ENCODE peak calls at places on chromosomes 4 and X, in four cellular contexts. One of them, this sample, is unnamed.

GRCh38 chr4:70300215-70300614 is 34.6 kb upstream of the CABS1 start:
- DNase-seq in H9: no peak
- DNase-seq in 8988T: no peak
- DNase-seq in lower leg skin: no peak
- DNase-seq in this sample: no peak

GRCh38 chrX:46637937-46638336 is 64.4 kb downstream of the CHST7 start:
- DNase-seq in H9: no peak
- DNase-seq in 8988T: no peak
- DNase-seq in lower leg skin: no peak
- DNase-seq in this sample: no peak

GRCh38 chrX:1582686-1583437 is 8.5 kb upstream of the AKAP17A start:
- DNase-seq in H9: no peak
- DNase-seq in 8988T: no peak
- DNase-seq in lower leg skin: no peak
- DNase-seq in this sample: no peak

GRCh38 chr4:73615613-73616012 is 4.6 kb downstream of the RASSF6 start:
- DNase-seq in H9: peak
- DNase-seq in 8988T: no peak
- DNase-seq in lower leg skin: no peak
- DNase-seq in this sample: no peak

GRCh38 chr4:147326581-147326980 is 154.3 kb upstream of the EDNRA start:
- DNase-seq in H9: no peak
- DNase-seq in 8988T: no peak
- DNase-seq in lower leg skin: no peak
- DNase-seq in this sample: no peak

GRCh38 chrX:39011454-39012204 is 210.4 kb downstream of the MID1IP1 start:
- DNase-seq in H9: no peak
- DNase-seq in 8988T: no peak
- DNase-seq in lower leg skin: peak
- DNase-seq in this sample: peak

GRCh38 chrX:27966492-27966891 is 14.8 kb downstream of the DCAF8L1 start:
- DNase-seq in H9: no peak
- DNase-seq in 8988T: no peak
- DNase-seq in lower leg skin: no peak
- DNase-seq in this sample: no peak

GRCh38 chrX:109537324-109537665 is 651 bp downstream of the NXT2 start:
- DNase-seq in H9: no peak
- DNase-seq in 8988T: no peak
- DNase-seq in lower leg skin: peak
- DNase-seq in this sample: peak

GRCh38 chr4:118280501-118281218 is 72.1 kb downstream of the PRSS12 start:
- DNase-seq in H9: peak
- DNase-seq in 8988T: no peak
- DNase-seq in lower leg skin: peak
- DNase-seq in this sample: no peak

GRCh38 chrX:9089652-9090051 is 55.7 kb upstream of the FAM9B start:
- DNase-seq in H9: no peak
- DNase-seq in 8988T: no peak
- DNase-seq in lower leg skin: no peak
- DNase-seq in this sample: no peak

GRCh38 chr4:32544846-32545245 is 1824.7 kb downstream of the PCDH7 start:
- DNase-seq in H9: no peak
- DNase-seq in 8988T: no peak
- DNase-seq in lower leg skin: no peak
- DNase-seq in this sample: no peak

GRCh38 chrX:42490111-42490510 is 287.9 kb downstream of the PPP1R2C start:
- DNase-seq in H9: no peak
- DNase-seq in 8988T: no peak
- DNase-seq in lower leg skin: no peak
- DNase-seq in this sample: no peak

GRCh38 chr4:141427726-141428296 is 207.1 kb downstream of the ZNF330 start:
- DNase-seq in H9: no peak
- DNase-seq in 8988T: no peak
- DNase-seq in lower leg skin: no peak
- DNase-seq in this sample: no peak

GRCh38 chr4:48184891-48185290 is 50.8 kb upstream of the TXK start:
- DNase-seq in H9: no peak
- DNase-seq in 8988T: no peak
- DNase-seq in lower leg skin: no peak
- DNase-seq in this sample: no peak

GRCh38 chr4:150569384-150569987 is 12.5 kb upstream of the MAB21L2 start:
- DNase-seq in H9: no peak
- DNase-seq in 8988T: no peak
- DNase-seq in lower leg skin: no peak
- DNase-seq in this sample: no peak

GRCh38 chr4:150006197-150006596 is 72.0 kb upstream of the DCLK2 start:
- DNase-seq in H9: no peak
- DNase-seq in 8988T: no peak
- DNase-seq in lower leg skin: no peak
- DNase-seq in this sample: no peak

GRCh38 chrX:9644335-9644734 is 121.3 kb downstream of the GPR143 start:
- DNase-seq in H9: no peak
- DNase-seq in 8988T: no peak
- DNase-seq in lower leg skin: no peak
- DNase-seq in this sample: no peak

GRCh38 chr4:168787801-168788200 is 222.3 kb downstream of the CBR4 start:
- DNase-seq in H9: no peak
- DNase-seq in 8988T: no peak
- DNase-seq in lower leg skin: no peak
- DNase-seq in this sample: no peak

GRCh38 chr4:51906167-51906647 is 63.3 kb downstream of the DCUN1D4 start:
- DNase-seq in H9: no peak
- DNase-seq in 8988T: no peak
- DNase-seq in lower leg skin: no peak
- DNase-seq in this sample: no peak

GRCh38 chr4:175651701-175652100 is 160.4 kb downstream of the GPM6A start:
- DNase-seq in H9: no peak
- DNase-seq in 8988T: no peak
- DNase-seq in lower leg skin: no peak
- DNase-seq in this sample: no peak

GRCh38 chrX:63128509-63128908 is 222.6 kb downstream of the SPIN4 start:
- DNase-seq in H9: no peak
- DNase-seq in 8988T: no peak
- DNase-seq in lower leg skin: no peak
- DNase-seq in this sample: no peak

GRCh38 chr4:6352031-6352763 is 82.5 kb downstream of the WFS1 start:
- DNase-seq in H9: no peak
- DNase-seq in 8988T: no peak
- DNase-seq in lower leg skin: no peak
- DNase-seq in this sample: no peak

GRCh38 chr4:168432419-168433146 is 47.7 kb downstream of the DDX60L start:
- DNase-seq in H9: no peak
- DNase-seq in 8988T: no peak
- DNase-seq in lower leg skin: no peak
- DNase-seq in this sample: no peak

GRCh38 chrX:39176105-39176504 is 374.8 kb downstream of the MID1IP1 start:
- DNase-seq in H9: no peak
- DNase-seq in 8988T: no peak
- DNase-seq in lower leg skin: no peak
- DNase-seq in this sample: no peak

GRCh38 chrX:51053741-51054140 is 143.2 kb downstream of the BMP15 start:
- DNase-seq in H9: no peak
- DNase-seq in 8988T: no peak
- DNase-seq in lower leg skin: no peak
- DNase-seq in this sample: no peak

GRCh38 chr4:138510053-138510452 is 267.9 kb upstream of the SLC7A11 start:
- DNase-seq in H9: no peak
- DNase-seq in 8988T: no peak
- DNase-seq in lower leg skin: no peak
- DNase-seq in this sample: no peak

GRCh38 chr4:185134176-185134869 is 8.7 kb upstream of the SLC25A4 start:
- DNase-seq in H9: no peak
- DNase-seq in 8988T: peak
- DNase-seq in lower leg skin: no peak
- DNase-seq in this sample: no peak